ENCODE peak calls at places on chromosomes 7 and 10, in nine cellular contexts. K is HepG2, X is breast epithelium, M is Panc1, S is HCT116, J is suprapubic skin, Z is transverse colon, C is SK-N-SH, R is stomach. W is an unnamed sample.

GRCh38 chr10:72337039-72337629 is 17.6 kb downstream of the DNAJB12 start:
- DNase-seq in M (no peak), R (peak; percentile 94), X (peak; percentile 81), S (no peak), Z (peak; percentile 86), C (peak; percentile 84), K (peak; percentile 63), J (no peak), W (peak; percentile 94)

GRCh38 chr10:112811741-112812551 is 138.1 kb upstream of the TCF7L2 start:
- DNase-seq in M (peak; percentile 62), R (peak; percentile 75), C (no peak), K (peak; percentile 95), Z (peak; percentile 58), J (no peak), X (peak; percentile 60), S (peak; percentile 91), W (no peak)

GRCh38 chr10:132554053-132554990 is 16.7 kb downstream of the INPP5A start:
- DNase-seq in K (peak; percentile 30), R (peak; percentile 19), C (no peak), J (peak; percentile 37), X (no peak), Z (no peak), M (no peak), S (no peak), W (peak; percentile 74)

GRCh38 chr7:46131916-46132795 is 211.1 kb upstream of the IGFBP3 start:
- DNase-seq in M (no peak), S (no peak), K (peak; percentile 43), J (no peak), C (no peak), R (no peak), Z (no peak), X (no peak), W (peak; percentile 44)

GRCh38 chr10:131094406-131095108 is 217.0 kb downstream of the TCERG1L start:
- DNase-seq in C (no peak), J (no peak), R (no peak), M (no peak), K (no peak), X (peak; percentile 76), S (peak; percentile 18), Z (no peak), W (no peak)

GRCh38 chr7:92584953-92585352 is 5.2 kb downstream of the FAM133B start:
- DNase-seq in Z (no peak), K (peak; percentile 42), S (no peak), M (no peak), J (no peak), X (no peak), R (no peak), C (peak; percentile 33), W (no peak)

GRCh38 chr7:45874408-45875131 is 1.7 kb upstream of the CCDC201 start:
- DNase-seq in X (no peak), C (no peak), J (no peak), K (peak; percentile 58), S (no peak), Z (no peak), R (no peak), M (no peak), W (no peak)

GRCh38 chr7:43721193-43721806 is 8.0 kb downstream of the COA1 start:
- DNase-seq in S (no peak), J (no peak), R (no peak), Z (no peak), C (peak; percentile 45), X (no peak), M (no peak), K (peak; percentile 39), W (no peak)

GRCh38 chr10:87700031-87700796 is 40.5 kb downstream of the PAPSS2 start:
- DNase-seq in M (no peak), J (no peak), K (no peak), X (no peak), C (no peak), R (no peak), S (no peak), Z (no peak), W (no peak)

GRCh38 chr10:129741280-129741977 is 222.6 kb downstream of the EBF3 start:
- DNase-seq in R (peak; percentile 17), K (no peak), M (no peak), X (no peak), J (peak; percentile 46), S (no peak), Z (no peak), C (no peak), W (peak; percentile 62)

GRCh38 chr10:88385601-88386203 is 197.4 kb downstream of the RNLS start:
- DNase-seq in R (peak; percentile 89), C (no peak), X (peak; percentile 33), S (peak; percentile 75), J (no peak), M (no peak), Z (peak; percentile 92), K (peak; percentile 27), W (peak; percentile 88)

GRCh38 chr7:77450054-77450453 is 33.9 kb upstream of the GSAP start:
- DNase-seq in M (no peak), K (no peak), Z (no peak), R (no peak), J (no peak), S (no peak), C (no peak), X (no peak), W (no peak)

GRCh38 chr10:52353960-52354394 is 39.9 kb downstream of the DKK1 start:
- DNase-seq in K (peak; percentile 88), R (no peak), Z (no peak), J (no peak), X (no peak), S (no peak), C (no peak), M (no peak), W (no peak)

GRCh38 chr10:52357986-52358385 is 43.9 kb downstream of the DKK1 start:
- DNase-seq in R (no peak), C (no peak), K (no peak), J (no peak), Z (no peak), S (no peak), X (no peak), M (no peak), W (no peak)

DNA sequence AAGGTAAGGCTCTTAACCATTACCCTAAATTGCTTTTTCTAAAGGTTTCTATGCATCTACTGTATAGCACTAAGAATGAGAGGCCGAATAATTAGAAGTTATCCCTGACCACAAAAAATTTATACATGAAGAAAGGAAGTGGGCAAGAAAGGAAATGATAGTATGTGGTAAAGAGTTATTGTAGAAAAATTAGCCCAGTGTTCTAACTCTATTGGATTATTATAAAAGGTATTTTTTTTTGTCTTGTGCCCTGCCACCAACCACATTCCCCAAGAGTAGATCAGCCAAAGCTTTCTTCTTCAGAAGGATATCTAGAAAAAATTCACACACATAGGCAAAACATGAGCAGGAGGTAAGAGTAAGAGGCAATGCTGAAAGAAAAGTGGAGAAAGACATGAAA is 45.4 kb downstream of the DKK1 start:
- DNase-seq in C (no peak), M (no peak), Z (no peak), R (no peak), J (no peak), K (no peak), S (no peak), X (no peak), W (no peak)
- TF ChIP-seq POLR2AphosphoS5 in C (no peak), M (no peak), Z (no peak), R (no peak), J (no peak), K (no peak), S (no peak), X (no peak), W (no peak)

GRCh38 chr7:157871681-157872080 is 534.9 kb downstream of the DNAJB6 start:
- DNase-seq in R (no peak), C (no peak), Z (no peak), K (no peak), S (no peak), X (no peak), M (no peak), J (no peak), W (no peak)
- H3K9me3 ChIP-seq in R (no peaks in the 10 kb centered on the region), C (no peaks in the 10 kb centered on the region), Z (no peaks in the 10 kb centered on the region), K (no peaks in the 10 kb centered on the region), S (no peaks in the 10 kb centered on the region), X (peaks cover 10% of the 10 kb centered on the region), M (no peaks in the 10 kb centered on the region), J (no peaks in the 10 kb centered on the region), W (peaks cover 12% of the 10 kb centered on the region)

GRCh38 chr7:101197991-101198390 is 2.8 kb downstream of the MOGAT3 start:
- DNase-seq in M (no peak), X (no peak), C (peak; percentile 40), S (no peak), J (no peak), R (no peak), K (no peak), Z (no peak), W (no peak)

GRCh38 chr7:101198476-101198875 is 2.4 kb downstream of the MOGAT3 start:
- DNase-seq in R (no peak), Z (no peak), K (no peak), J (no peak), S (no peak), C (no peak), M (no peak), X (no peak), W (no peak)

GRCh38 chr7:101200504-101200861 is 353 bp downstream of the MOGAT3 start:
- DNase-seq in K (peak; percentile 20), X (no peak), Z (no peak), S (no peak), R (no peak), J (no peak), M (no peak), C (peak; percentile 46), W (no peak)

GRCh38 chr7:101200862-101201599 is at the start of gene MOGAT3:
- DNase-seq in X (no peak), Z (peak; percentile 89), R (no peak), S (no peak), C (no peak), J (no peak), M (no peak), K (peak; percentile 98), W (no peak)

DNA sequence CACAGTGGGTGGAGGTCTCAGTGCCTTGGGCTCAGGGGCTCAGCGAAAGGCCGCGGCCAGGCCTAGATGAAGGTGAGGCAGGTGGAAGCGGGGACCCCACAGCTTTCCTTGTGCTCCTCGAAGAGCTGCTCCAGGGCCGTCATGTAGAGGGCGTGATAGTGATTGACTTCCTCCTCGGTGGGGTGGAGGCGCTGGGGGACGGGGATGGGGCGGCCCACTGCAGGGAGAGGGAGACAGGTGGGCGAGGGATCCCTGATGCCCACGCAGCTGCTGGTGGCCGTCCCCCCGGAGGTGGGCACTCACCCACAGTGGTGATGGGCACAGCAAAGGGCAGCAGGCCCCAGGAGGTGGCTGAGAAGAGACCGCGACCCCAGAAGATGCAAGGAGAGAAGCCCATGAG is 5.0 kb downstream of the MOGAT3 start:
- DNase-seq in S (no peak), C (no peak), J (no peak), R (no peak), X (no peak), K (no peak), Z (no peak), M (no peak), W (no peak)
- TF ChIP-seq POLR2AphosphoS5 in S (no peak), C (no peak), J (no peak), R (no peak), X (no peak), K (no peak), Z (no peak), M (no peak), W (no peak)

GRCh38 chr10:5163487-5163886 is 21.5 kb downstream of the AKR1C8 start:
- DNase-seq in R (no peak), M (no peak), K (no peak), Z (no peak), C (no peak), J (no peak), X (no peak), S (no peak), W (no peak)
- H3K9me3 ChIP-seq in R (peaks cover 73% of the 10 kb centered on the region), M (no peaks in the 10 kb centered on the region), K (peaks cover 75% of the 10 kb centered on the region), Z (peaks cover 38% of the 10 kb centered on the region), C (peaks cover 7% of the 10 kb centered on the region), J (peaks cover 20% of the 10 kb centered on the region), X (peaks cover 75% of the 10 kb centered on the region), S (peaks cover 5% of the 10 kb centered on the region), W (peaks cover 73% of the 10 kb centered on the region)

GRCh38 chr7:36210542-36210941 is 57.5 kb downstream of the EEPD1 start:
- DNase-seq in X (no peak), K (no peak), M (no peak), R (no peak), J (no peak), S (no peak), C (no peak), Z (no peak), W (no peak)
- TF ChIP-seq POLR2AphosphoS5 in X (no peak), K (no peak), M (no peak), R (no peak), J (no peak), S (no peak), C (no peak), Z (no peak), W (no peak)

W was measured in spleen.